ENCODE peak calls at places on chromosomes 16 and 17, in five cellular contexts. N is A549, V is GM12878, T is K562, U is HepG2. A is an unnamed sample. For H3K4me1, the result is how much of the 10 kb centered on the place peaks cover.

GRCh38 chr17:37608369-37609169 is 649 bp downstream of the SYNRG start:
- DNase-seq in N (peak), V (no peak), T (peak), U (peak), A (peak)

GRCh38 chr16:3578121-3578520 is 918 bp upstream of the NLRC3 start:
- DNase-seq in N (no peak), V (peak), T (no peak), U (no peak), A (no peak)

GRCh38 chr16:51008037-51008436 is 143.0 kb downstream of the SALL1 start:
- DNase-seq in N (no peak), V (no peak), T (no peak), U (no peak), A (no peak)

GRCh38 chr16:31477220-31478216 is 5.4 kb upstream of the SLC5A2 start:
- DNase-seq in N (no peak), V (no peak), T (peak), U (peak), A (no peak)

GRCh38 chr17:63701477-63702222 is 1.7 kb upstream of the LIMD2 start:
- DNase-seq in N (no peak), V (no peak), T (peak), U (no peak), A (no peak)

GRCh38 chr16:17364319-17365210 is 106.2 kb downstream of the XYLT1 start:
- DNase-seq in N (no peak), V (no peak), T (no peak), U (no peak), A (no peak)

GRCh38 chr17:1976000-1976682 is 49.0 kb downstream of the RTN4RL1 start:
- DNase-seq in N (no peak), V (no peak), T (no peak), U (peak), A (no peak)

GRCh38 chr17:59439261-59439660 is 107.8 kb downstream of the YPEL2 start:
- DNase-seq in N (no peak), V (no peak), T (no peak), U (no peak), A (peak)

GRCh38 chr17:37650419-37651003 is 7.3 kb upstream of the DDX52 start:
- DNase-seq in N (peak), V (no peak), T (peak), U (peak), A (peak)

GRCh38 chr16:11379420-11379819 is 34.2 kb downstream of the RMI2 start:
- DNase-seq in N (no peak), V (peak), T (no peak), U (no peak), A (no peak)

DNA sequence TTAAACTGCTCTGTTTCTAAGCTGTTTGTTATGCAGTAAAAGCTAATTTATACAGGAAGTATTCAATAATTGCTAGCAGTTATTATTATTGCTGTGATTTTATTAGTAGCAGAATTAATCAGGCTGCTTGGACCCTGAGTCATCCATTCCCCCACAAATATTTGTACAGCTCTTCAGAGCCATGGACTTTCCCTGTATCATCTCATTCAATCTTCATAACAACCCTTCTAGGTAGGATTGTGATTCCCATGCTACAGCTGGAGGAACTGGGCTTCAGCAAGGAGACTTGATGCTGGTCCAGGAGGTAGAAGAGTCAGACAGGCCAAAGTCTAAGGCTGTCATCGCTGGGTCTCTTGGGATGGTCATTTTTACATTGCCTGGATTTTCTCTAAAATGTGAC is 208.3 kb downstream of the C16orf95 start:
- DNase-seq in N (no peak), V (no peak), T (no peak), U (no peak), A (no peak)
- H3K4me1 ChIP-seq in N (under half), V (under half), T (under half), U (under half), A (under half)

GRCh38 chr16:54176376-54176901 is 110.1 kb downstream of the IRX3 start:
- DNase-seq in N (no peak), V (no peak), T (no peak), U (peak), A (no peak)
- TF ChIP-seq MYC in N (no peak), V (no peak), T (no peak), U (peak), A (no peak)

GRCh38 chr16:83473109-83473508 is 334.7 kb upstream of the HSBP1 start:
- DNase-seq in N (no peak), V (no peak), T (no peak), U (no peak), A (no peak)

GRCh38 chr16:83475108-83475507 is 332.7 kb upstream of the HSBP1 start:
- DNase-seq in N (no peak), V (no peak), T (peak), U (no peak), A (no peak)

GRCh38 chr16:83470406-83470805 is 337.4 kb upstream of the HSBP1 start:
- DNase-seq in N (no peak), V (no peak), T (no peak), U (no peak), A (no peak)

DNA sequence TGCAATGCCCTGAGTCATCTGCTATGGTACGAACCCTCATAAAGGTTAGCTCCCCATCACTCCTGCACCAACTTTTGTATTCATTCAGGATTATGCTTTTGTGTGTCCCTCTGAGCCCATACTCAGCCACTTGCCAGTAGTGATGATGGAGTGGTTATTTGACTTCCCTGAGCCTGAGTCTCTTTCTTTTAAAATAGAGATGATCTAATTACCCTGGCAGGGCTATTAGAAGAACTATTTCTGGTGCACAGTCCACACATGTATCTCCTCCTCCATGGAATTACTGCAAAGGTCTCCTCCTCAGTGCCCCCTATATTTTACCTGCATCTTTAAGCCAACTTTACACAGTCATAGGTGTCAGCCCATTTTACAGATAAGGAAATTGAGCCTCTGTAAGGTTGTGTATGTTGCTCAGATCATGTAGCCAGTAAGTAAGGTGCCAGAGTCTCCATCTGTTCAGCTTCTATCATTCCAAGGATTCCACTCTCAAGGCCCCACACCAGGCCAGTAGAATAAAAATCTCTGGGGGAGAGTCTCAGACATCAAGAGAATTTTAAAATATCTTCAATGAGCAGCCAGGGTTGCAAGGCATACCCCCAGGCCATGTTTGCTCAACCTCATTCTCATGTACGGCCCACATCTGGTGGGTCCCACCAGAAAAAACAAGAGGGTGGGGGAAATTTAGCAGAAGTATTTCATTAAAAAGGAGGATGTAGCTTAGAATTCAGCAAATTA is 333.7 kb upstream of the HSBP1 start:
- DNase-seq in N (no peak), V (no peak), T (no peak), U (no peak), A (no peak)
- H3K4me3 ChIP-seq in N (no peak), V (no peak), T (no peak), U (no peak), A (no peak)

GRCh38 chr16:763903-764750 is 3.6 kb downstream of the MSLN start:
- DNase-seq in N (no peak), V (no peak), T (no peak), U (no peak), A (no peak)
- H3K4me1 ChIP-seq in N (under half), V (under half), T (half or more), U (under half), A (under half)

DNA sequence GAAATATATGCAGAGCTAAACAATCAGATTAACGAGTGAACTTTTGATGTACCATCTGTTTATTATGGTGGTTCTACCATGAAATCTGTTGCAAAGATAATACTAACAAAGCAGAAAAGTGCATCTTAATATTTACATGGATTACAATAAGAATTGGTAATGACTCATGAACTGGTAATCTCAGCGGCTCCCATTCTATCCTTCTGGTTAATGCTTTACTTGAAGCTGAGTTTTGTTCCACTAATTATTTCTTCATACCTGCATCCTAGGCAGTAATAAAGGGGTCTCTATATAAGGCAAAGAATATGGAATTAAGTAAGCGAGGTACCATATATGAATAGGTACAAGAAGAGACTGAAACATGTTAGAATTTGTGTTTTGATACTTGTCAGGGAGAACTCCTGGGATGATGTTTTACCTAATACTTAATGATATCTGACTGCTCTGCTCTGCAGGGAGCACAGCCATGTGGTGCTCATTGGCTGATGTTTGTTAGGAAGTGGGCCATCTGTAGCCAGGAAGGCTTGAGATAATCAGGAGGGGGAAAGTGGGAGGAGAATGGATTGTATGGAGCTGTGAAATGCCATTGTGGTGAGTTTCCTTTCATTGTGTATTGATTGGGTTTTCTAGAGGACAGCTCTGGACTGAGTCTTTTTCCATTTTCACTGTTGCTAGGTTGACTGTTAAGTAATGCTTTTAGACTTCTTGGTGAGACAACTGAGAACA is 52.6 kb downstream of the MAP2K6 start:
- DNase-seq in N (no peak), V (no peak), T (no peak), U (peak), A (peak)
- TF ChIP-seq MYC in N (no peak), V (no peak), T (no peak), U (no peak), A (no peak)

DNA sequence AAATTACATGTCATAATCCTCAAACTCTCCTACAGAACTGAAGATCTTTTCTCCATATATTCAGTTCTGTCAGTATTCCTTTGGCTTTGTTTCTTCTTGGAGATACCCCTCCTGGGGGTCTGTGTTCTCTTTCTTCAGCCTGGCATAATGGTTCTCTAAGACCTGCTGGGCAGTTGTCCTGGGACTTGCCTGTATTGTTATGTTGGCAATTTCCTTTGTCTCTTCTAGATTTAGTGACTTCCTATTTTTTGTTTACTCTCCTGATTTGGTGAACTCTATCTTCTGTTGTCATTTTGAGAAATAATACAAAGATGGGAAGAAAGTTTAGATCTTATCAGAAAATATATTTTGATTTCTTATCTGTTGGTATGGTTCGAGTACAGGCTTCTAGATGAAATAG is 127.8 kb downstream of the GOSR1 start:
- DNase-seq in N (no peak), V (no peak), T (no peak), U (no peak), A (no peak)
- H3K4me3 ChIP-seq in N (no peak), V (no peak), T (no peak), U (no peak), A (no peak)

GRCh38 chr17:75315541-75316243 is 26.5 kb upstream of the SLC25A19 start:
- DNase-seq in N (no peak), V (no peak), T (no peak), U (no peak), A (no peak)
- H3K4me1 ChIP-seq in N (under half), V (half or more), T (under half), U (under half), A (under half)

GRCh38 chr17:62625184-62625869 is 2.1 kb upstream of the MRC2 start:
- DNase-seq in N (no peak), V (no peak), T (no peak), U (no peak), A (no peak)

GRCh38 chr17:62625870-62626200 is 1.6 kb upstream of the MRC2 start:
- DNase-seq in N (no peak), V (no peak), T (no peak), U (no peak), A (no peak)

GRCh38 chr17:62627219-62627903 is at the start of gene MRC2:
- DNase-seq in N (peak), V (no peak), T (peak), U (no peak), A (peak)

GRCh38 chr17:62627904-62628603 is 584 bp downstream of the MRC2 start:
- DNase-seq in N (peak), V (no peak), T (peak), U (no peak), A (peak)

GRCh38 chr17:62626719-62627218 is 701 bp upstream of the MRC2 start:
- DNase-seq in N (peak), V (no peak), T (no peak), U (peak), A (no peak)
- TF ChIP-seq MYC in N (no peak), V (no peak), T (no peak), U (no peak), A (no peak)

A was measured in endothelial cell of umbilical vein.